ENCODE peak calls at places on chromosomes 1 and 21, in ten cellular contexts. F, A, U, E, K, N, C, Z, W and O are unnamed samples.

GRCh38 chr1:54850737-54851136 is 36.3 kb downstream of the DHCR24 start:
- DNase-seq in F (no peak), A (peak), U (no peak), E (peak), K (peak), N (no peak), C (no peak), Z (no peak), W (peak), O (no peak)

GRCh38 chr1:152410599-152410998 is 3.5 kb downstream of the CRNN start:
- DNase-seq in F (no peak), A (no peak), U (no peak), E (no peak), K (no peak), N (no peak), C (no peak), Z (no peak), W (peak), O (no peak)

GRCh38 chr1:112744019-112744578 is 29.0 kb upstream of the PPM1J start:
- DNase-seq in F (no peak), A (peak), U (peak), E (no peak), K (no peak), N (peak), C (peak), Z (no peak), W (no peak), O (peak)

GRCh38 chr1:168621356-168621755 is 45.0 kb downstream of the XCL1 start:
- DNase-seq in F (no peak), A (peak), U (no peak), E (peak), K (no peak), N (no peak), C (no peak), Z (no peak), W (no peak), O (no peak)

GRCh38 chr1:60984066-60984799 is 98.1 kb upstream of the NFIA start:
- DNase-seq in F (no peak), A (peak), U (no peak), E (peak), K (no peak), N (peak), C (no peak), Z (peak), W (no peak), O (peak)

GRCh38 chr1:90706437-90707362 is 10.4 kb downstream of the BARHL2 start:
- DNase-seq in F (peak), A (no peak), U (peak), E (no peak), K (no peak), N (no peak), C (peak), Z (no peak), W (no peak), O (peak)

GRCh38 chr1:168918860-168919741 is 187.4 kb upstream of the ATP1B1 start:
- DNase-seq in F (no peak), A (peak), U (no peak), E (no peak), K (no peak), N (no peak), C (no peak), Z (no peak), W (no peak), O (no peak)

GRCh38 chr21:44940116-44940631 is 345 bp downstream of the SLX9 start:
- DNase-seq in F (no peak), A (no peak), U (no peak), E (no peak), K (no peak), N (no peak), C (no peak), Z (no peak), W (no peak), O (no peak)

GRCh38 chr1:231806623-231807470 is 180.3 kb downstream of the DISC1 start:
- DNase-seq in F (no peak), A (peak), U (peak), E (no peak), K (no peak), N (peak), C (peak), Z (no peak), W (no peak), O (peak)

GRCh38 chr1:234726359-234726836 is 116.4 kb upstream of the IRF2BP2 start:
- DNase-seq in F (peak), A (no peak), U (peak), E (peak), K (no peak), N (no peak), C (peak), Z (no peak), W (no peak), O (peak)

GRCh38 chr21:44354775-44355771 is 1.7 kb downstream of the TRPM2 start:
- DNase-seq in F (no peak), A (no peak), U (no peak), E (no peak), K (no peak), N (no peak), C (no peak), Z (no peak), W (no peak), O (no peak)

GRCh38 chr1:199799116-199799515 is 228.4 kb upstream of the NR5A2 start:
- DNase-seq in F (no peak), A (no peak), U (no peak), E (no peak), K (no peak), N (no peak), C (no peak), Z (no peak), W (no peak), O (no peak)

GRCh38 chr1:208211901-208212843 is 32.0 kb downstream of the PLXNA2 start:
- DNase-seq in F (no peak), A (peak), U (no peak), E (no peak), K (no peak), N (no peak), C (no peak), Z (no peak), W (no peak), O (no peak)